ENCODE peak calls at places on chromosome X, in eight cellular contexts. D is DMS 273 treated with DMSO at 0.1 percent for 48 hours, X is uterus, I is upper lobe of right lung, Q is B cell, A is islet precursor cell, J is lower lobe of right lung, Z is epithelial cell of esophagus. U is an unnamed sample.

GRCh38 chrX:32480019-32480418 is 731.3 kb downstream of the DMD start:
- DNase-seq in D (no peak), X (no peak), I (no peak), Q (no peak), A (no peak), J (no peak), Z (no peak), U (no peak)

GRCh38 chrX:53071604-53072417 is 10.4 kb upstream of the TSPYL2 start:
- DNase-seq in D (peak), X (peak), I (peak), Q (peak), A (peak), J (peak), Z (peak), U (peak)

GRCh38 chrX:152915541-152916241 is 17.8 kb downstream of the ZNF185 start:
- DNase-seq in D (peak), X (peak), I (no peak), Q (peak), A (peak), J (no peak), Z (peak), U (peak)

GRCh38 chrX:22526339-22526738 is 253.6 kb downstream of the CBLL2 start:
- DNase-seq in D (no peak), X (no peak), I (no peak), Q (peak), A (no peak), J (no peak), Z (peak), U (no peak)

GRCh38 chrX:110097920-110098319 is 95.0 kb downstream of the TMEM164 start:
- DNase-seq in D (no peak), X (no peak), I (no peak), Q (no peak), A (no peak), J (no peak), Z (no peak), U (no peak)

GRCh38 chrX:153400146-153401132 is 711 bp downstream of the PNMA6E start:
- DNase-seq in D (no peak), X (no peak), I (peak), Q (peak), A (no peak), J (peak), Z (no peak), U (peak)

GRCh38 chrX:119624417-119624816 is 18.2 kb upstream of the NKRF start:
- DNase-seq in D (no peak), X (no peak), I (no peak), Q (no peak), A (no peak), J (no peak), Z (no peak), U (no peak)

GRCh38 chrX:3514996-3515395 is 168.5 kb upstream of the MXRA5 start:
- DNase-seq in D (no peak), X (no peak), I (no peak), Q (no peak), A (no peak), J (no peak), Z (no peak), U (no peak)

GRCh38 chrX:13778916-13779315 is 38.0 kb downstream of the GPM6B start:
- DNase-seq in D (no peak), X (no peak), I (no peak), Q (no peak), A (no peak), J (no peak), Z (peak), U (peak)

GRCh38 chrX:148784859-148785655 is 284.6 kb downstream of the AFF2 start:
- DNase-seq in D (no peak), X (no peak), I (no peak), Q (no peak), A (no peak), J (no peak), Z (no peak), U (no peak)

GRCh38 chrX:150032742-150033141 is 94.5 kb upstream of the EOLA2 start:
- DNase-seq in D (no peak), X (no peak), I (no peak), Q (no peak), A (no peak), J (no peak), Z (peak), U (no peak)

GRCh38 chrX:74853255-74853654 is 72.0 kb downstream of the NEXMIF start:
- DNase-seq in D (no peak), X (no peak), I (no peak), Q (no peak), A (no peak), J (no peak), Z (no peak), U (no peak)

GRCh38 chrX:108270739-108271396 is 167.4 kb downstream of the COL4A6 start:
- DNase-seq in D (no peak), X (no peak), I (no peak), Q (no peak), A (peak), J (no peak), Z (peak), U (peak)

GRCh38 chrX:30702736-30703135 is 49.5 kb downstream of the GK start:
- DNase-seq in D (no peak), X (no peak), I (no peak), Q (no peak), A (no peak), J (no peak), Z (no peak), U (peak)

GRCh38 chrX:135973025-135973547 is 702 bp downstream of the MMGT1 start:
- DNase-seq in D (no peak), X (no peak), I (no peak), Q (no peak), A (no peak), J (no peak), Z (peak), U (no peak)

GRCh38 chrX:135432881-135433521 is 11.3 kb downstream of the SMIM10L2A start:
- DNase-seq in D (no peak), X (peak), I (peak), Q (no peak), A (no peak), J (no peak), Z (no peak), U (no peak)

GRCh38 chrX:2867191-2867590 is 38.5 kb downstream of the GYG2 start:
- DNase-seq in D (no peak), X (no peak), I (no peak), Q (no peak), A (peak), J (no peak), Z (no peak), U (no peak)

GRCh38 chrX:106935175-106935574 is 15.0 kb downstream of the CLDN2 start:
- DNase-seq in D (no peak), X (no peak), I (no peak), Q (no peak), A (no peak), J (no peak), Z (no peak), U (no peak)

GRCh38 chrX:26649534-26649933 is 433.6 kb downstream of the MAGEB5 start:
- DNase-seq in D (no peak), X (no peak), I (no peak), Q (no peak), A (no peak), J (no peak), Z (peak), U (peak)

GRCh38 chrX:42772874-42773273 is 5.1 kb downstream of the PPP1R2C start:
- DNase-seq in D (no peak), X (no peak), I (no peak), Q (no peak), A (no peak), J (no peak), Z (no peak), U (no peak)

GRCh38 chrX:54786972-54787371 is 11.1 kb downstream of the ITIH6 start:
- DNase-seq in D (no peak), X (no peak), I (no peak), Q (no peak), A (peak), J (no peak), Z (peak), U (peak)

GRCh38 chrX:50114113-50114512 is 86.7 kb downstream of the AKAP4 start:
- DNase-seq in D (no peak), X (no peak), I (no peak), Q (no peak), A (no peak), J (no peak), Z (no peak), U (peak)

GRCh38 chrX:130771648-130772312 is 131.2 kb downstream of the ENOX2 start:
- DNase-seq in D (no peak), X (no peak), I (no peak), Q (no peak), A (no peak), J (no peak), Z (no peak), U (no peak)

GRCh38 chrX:67523932-67524331 is 19.9 kb upstream of the AR start:
- DNase-seq in D (no peak), X (no peak), I (no peak), Q (no peak), A (no peak), J (no peak), Z (no peak), U (no peak)

GRCh38 chrX:112818114-112819012 is 22.3 kb downstream of the AMOT start:
- DNase-seq in D (no peak), X (no peak), I (no peak), Q (no peak), A (no peak), J (no peak), Z (peak), U (peak)

GRCh38 chrX:49077941-49078340 is 1.7 kb downstream of the WDR45 start:
- DNase-seq in D (no peak), X (no peak), I (no peak), Q (no peak), A (no peak), J (no peak), Z (no peak), U (no peak)

GRCh38 chrX:9610774-9611392 is 146.0 kb downstream of the TBL1X start:
- DNase-seq in D (no peak), X (no peak), I (no peak), Q (no peak), A (no peak), J (no peak), Z (peak), U (no peak)

GRCh38 chrX:123219916-123220315 is 35.8 kb downstream of the GRIA3 start:
- DNase-seq in D (no peak), X (no peak), I (no peak), Q (no peak), A (peak), J (no peak), Z (no peak), U (no peak)

GRCh38 chrX:150164971-150165605 is 198.0 kb upstream of the MAMLD1 start:
- DNase-seq in D (no peak), X (no peak), I (no peak), Q (no peak), A (peak), J (no peak), Z (no peak), U (no peak)

GRCh38 chrX:100413231-100413630 is 3.2 kb upstream of the PCDH19 start:
- DNase-seq in D (peak), X (no peak), I (no peak), Q (peak), A (no peak), J (no peak), Z (peak), U (peak)

GRCh38 chrX:155857561-155857960 is 23.6 kb upstream of the VAMP7 start:
- DNase-seq in D (no peak), X (no peak), I (no peak), Q (no peak), A (no peak), J (no peak), Z (peak), U (peak)

GRCh38 chrX:112867570-112867969 is 26.9 kb upstream of the AMOT start:
- DNase-seq in D (no peak), X (no peak), I (no peak), Q (no peak), A (peak), J (no peak), Z (no peak), U (peak)

GRCh38 chrX:133159205-133159604 is 58.9 kb downstream of the TFDP3 start:
- DNase-seq in D (no peak), X (no peak), I (no peak), Q (no peak), A (no peak), J (no peak), Z (no peak), U (no peak)

GRCh38 chrX:337331-337831 is 18.8 kb upstream of the GTPBP6 start:
- DNase-seq in D (no peak), X (no peak), I (peak), Q (no peak), A (no peak), J (peak), Z (no peak), U (no peak)

GRCh38 chrX:76159453-76159852 is 13.4 kb upstream of the PBDC1 start:
- DNase-seq in D (no peak), X (no peak), I (no peak), Q (no peak), A (no peak), J (no peak), Z (no peak), U (no peak)

GRCh38 chrX:139388234-139388633 is 142.3 kb upstream of the F9 start:
- DNase-seq in D (no peak), X (no peak), I (no peak), Q (no peak), A (no peak), J (no peak), Z (no peak), U (peak)

U was measured in mesendoderm.